ENCODE peak calls at places on chromosomes 16 and 17, in five cellular contexts. A is lung, R is OCI-LY7, E is stomach, B is psoas muscle. N is an unnamed sample.

GRCh38 chr17:57086069-57086930 is 1.3 kb downstream of the AKAP1 start:
- DNase-seq in A (no peak), R (peak; percentile 50), E (peak; percentile 50), B (peak; percentile 64), N (peak; percentile 14)

GRCh38 chr16:2078691-2079090 is 30.9 kb downstream of the TSC2 start:
- DNase-seq in A (no peak), R (no peak), E (no peak), B (no peak), N (no peak)

GRCh38 chr16:1960665-1961630 is 1.6 kb downstream of the NDUFB10 start:
- DNase-seq in A (no peak), R (peak; percentile 69), E (no peak), B (no peak), N (peak; percentile 43)

GRCh38 chr16:8788578-8789172 is 8.8 kb downstream of the TMEM186 start:
- DNase-seq in A (no peak), R (no peak), E (no peak), B (no peak), N (no peak)

GRCh38 chr17:21374455-21375161 is 1.5 kb upstream of the KCNJ12 start:
- DNase-seq in A (no peak), R (peak; percentile 52), E (no peak), B (no peak), N (no peak)

GRCh38 chr17:14506364-14506763 is 205.5 kb downstream of the HS3ST3B1 start:
- DNase-seq in A (no peak), R (no peak), E (no peak), B (no peak), N (no peak)

GRCh38 chr17:39198186-39198566 is 707 bp upstream of the CACNB1 start:
- DNase-seq in A (no peak), R (no peak), E (no peak), B (no peak), N (no peak)

GRCh38 chr16:19088341-19088916 is 21.0 kb downstream of the COQ7 start:
- DNase-seq in A (no peak), R (no peak), E (no peak), B (no peak), N (no peak)

GRCh38 chr16:56347670-56348069 is 77.7 kb downstream of the AMFR start:
- DNase-seq in A (no peak), R (no peak), E (no peak), B (peak; percentile 31), N (no peak)

GRCh38 chr17:57861000-57861736 is 11.3 kb upstream of the MRPS23 start:
- DNase-seq in A (peak; percentile 72), R (peak; percentile 21), E (peak; percentile 84), B (peak; percentile 72), N (peak; percentile 36)

GRCh38 chr17:9232591-9233270 is 211.4 kb downstream of the NTN1 start:
- DNase-seq in A (no peak), R (no peak), E (no peak), B (peak; percentile 59), N (no peak)

DNA sequence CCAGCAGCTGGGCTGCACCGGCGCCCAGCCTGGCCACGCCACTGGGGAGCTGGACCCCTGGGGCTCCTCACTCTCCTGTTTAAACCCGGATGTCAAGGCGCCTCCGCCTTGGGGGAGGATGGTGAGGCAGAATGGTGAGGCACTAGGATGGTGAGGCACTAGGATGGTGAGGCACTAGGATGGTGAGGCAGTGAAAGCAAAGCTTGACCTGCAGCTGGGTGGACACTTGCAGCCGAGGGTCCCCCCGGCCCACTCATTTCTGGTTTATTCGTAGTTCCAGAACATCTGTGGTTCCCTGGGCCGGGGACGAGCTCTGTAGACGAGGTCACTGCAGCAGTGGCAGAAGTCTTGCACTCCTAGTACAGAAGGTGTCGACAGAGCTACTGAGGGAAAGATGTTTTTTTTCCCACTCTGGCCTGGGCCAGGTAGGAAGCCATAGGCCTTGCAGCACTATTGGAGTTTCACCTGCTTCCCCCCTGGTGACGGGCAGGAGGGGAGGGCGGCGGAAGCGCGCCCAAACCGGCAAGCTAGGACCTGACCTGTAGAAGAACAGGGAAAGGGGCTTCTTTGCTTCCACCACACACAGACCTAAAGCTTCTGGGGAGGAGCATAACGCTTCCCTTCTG is 1.1 kb upstream of the HNF1B start:
- DNase-seq in A (no peak), R (no peak), E (no peak), B (no peak), N (no peak)
- H3K4me3 ChIP-seq in A (peak overlapping the region; percentile 23), R (no peak overlapping the region), E (peak overlapping the region; percentile 54), B (no peak overlapping the region), N (no peak overlapping the region)

DNA sequence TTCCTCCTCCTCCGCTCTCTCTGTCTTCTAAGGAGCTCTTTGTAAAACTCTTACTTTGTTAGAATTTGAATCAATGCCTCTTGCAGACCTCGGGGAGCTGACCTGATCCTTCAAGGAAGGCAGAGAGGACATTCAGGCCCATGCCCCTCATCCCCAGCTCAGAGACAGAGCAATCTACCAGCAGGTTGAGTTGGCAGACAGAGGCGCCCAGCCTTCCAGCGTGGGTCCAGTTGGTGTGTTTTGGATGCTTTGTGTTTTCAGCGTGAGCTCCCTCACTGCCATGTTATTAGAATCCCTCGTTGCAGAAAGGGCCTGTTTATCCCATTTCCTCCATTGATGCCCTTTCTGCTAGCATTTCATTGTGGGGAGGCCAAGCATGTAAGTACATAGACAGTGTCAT is 167.1 kb downstream of the CMIP start:
- DNase-seq in A (no peak), R (no peak), E (no peak), B (no peak), N (no peak)
- H3K4me3 ChIP-seq in A (no peak overlapping the region), R (no peak overlapping the region), E (no peak overlapping the region), B (no peak overlapping the region), N (no peak overlapping the region)

GRCh38 chr17:29242051-29242450 is 4.6 kb upstream of the CRYBA1 start:
- DNase-seq in A (no peak), R (no peak), E (no peak), B (no peak), N (no peak)

GRCh38 chr17:29242790-29243189 is 3.9 kb upstream of the CRYBA1 start:
- DNase-seq in A (no peak), R (no peak), E (no peak), B (no peak), N (no peak)

GRCh38 chr17:29238133-29238850 is 8.4 kb upstream of the CRYBA1 start:
- DNase-seq in A (no peak), R (no peak), E (no peak), B (no peak), N (peak; percentile 79)

GRCh38 chr17:29241015-29241963 is 5.4 kb upstream of the CRYBA1 start:
- DNase-seq in A (peak; percentile 38), R (peak; percentile 34), E (no peak), B (peak; percentile 67), N (peak; percentile 96)

GRCh38 chr17:29240477-29240876 is 6.2 kb upstream of the CRYBA1 start:
- DNase-seq in A (no peak), R (no peak), E (no peak), B (no peak), N (no peak)
- H3K4me3 ChIP-seq in A (no peak overlapping the region), R (no peak overlapping the region), E (no peak overlapping the region), B (no peak overlapping the region), N (no peak overlapping the region)

DNA sequence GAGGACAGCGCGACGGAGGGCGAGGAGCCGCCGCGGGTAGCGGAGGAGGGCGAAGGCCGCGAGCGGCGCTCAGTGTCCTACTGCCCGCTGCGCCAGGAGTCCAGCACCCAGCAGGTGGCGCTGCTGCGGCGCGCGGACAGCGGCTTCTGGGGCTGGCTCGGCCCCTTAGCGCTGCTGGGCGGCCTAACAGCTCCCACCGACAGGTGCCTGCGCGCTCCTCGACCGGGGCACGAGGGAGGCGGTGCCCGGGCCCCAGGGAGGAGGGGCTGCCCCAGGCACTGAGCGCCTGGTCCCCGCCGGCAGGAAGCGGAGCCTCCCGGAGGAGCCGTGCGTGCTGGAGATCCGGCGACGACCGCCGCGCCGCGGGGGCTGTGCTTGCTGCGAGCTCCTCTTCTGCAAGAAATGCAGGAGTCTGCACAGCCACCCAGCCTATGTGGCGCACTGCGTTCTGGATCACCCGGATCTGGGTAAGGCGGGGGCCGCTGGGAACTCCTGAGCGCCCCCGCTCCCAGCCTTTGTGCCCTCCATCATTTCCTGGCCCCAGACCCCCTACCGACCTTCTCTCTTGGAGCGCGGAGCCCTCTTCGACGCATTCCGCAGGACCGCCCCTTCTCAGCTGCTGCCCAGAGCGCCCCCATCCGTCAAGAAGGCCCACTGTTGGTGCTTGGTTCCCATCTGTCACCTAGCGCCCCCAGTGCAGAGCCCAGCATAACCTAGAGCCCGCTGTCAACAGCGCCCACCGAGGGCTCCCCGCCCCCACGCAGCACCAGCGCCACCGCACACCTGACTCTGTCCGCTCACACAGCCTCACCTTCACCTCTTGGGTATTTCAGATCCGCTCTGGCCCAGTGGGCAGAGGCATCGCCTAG is 3.7 kb downstream of the C17orf50 start:
- DNase-seq in A (peak; percentile 86), R (peak; percentile 93), E (peak; percentile 92), B (peak; percentile 94), N (peak; percentile 72)
- H3K4me3 ChIP-seq in A (peak overlapping the region; percentile 7), R (peak overlapping the region; percentile 68), E (peak overlapping the region; percentile 43), B (peak overlapping the region; percentile 73), N (peak overlapping the region; percentile 50)

GRCh38 chr17:17837380-17837821 is 615 bp upstream of the SREBF1 start:
- DNase-seq in A (peak; percentile 55), R (peak; percentile 53), E (no peak), B (peak; percentile 74), N (peak; percentile 90)
- H3K4me3 ChIP-seq in A (no peak overlapping the region), R (peak overlapping the region; percentile 77), E (peak overlapping the region; percentile 85), B (peak overlapping the region; percentile 88), N (peak overlapping the region; percentile 92)

GRCh38 chr17:31568140-31568938 is 176.9 kb downstream of the RAB11FIP4 start:
- DNase-seq in A (peak; percentile 49), R (no peak), E (no peak), B (peak; percentile 81), N (peak; percentile 64)
- H3K4me3 ChIP-seq in A (no peak overlapping the region), R (no peak overlapping the region), E (no peak overlapping the region), B (no peak overlapping the region), N (no peak overlapping the region)

DNA sequence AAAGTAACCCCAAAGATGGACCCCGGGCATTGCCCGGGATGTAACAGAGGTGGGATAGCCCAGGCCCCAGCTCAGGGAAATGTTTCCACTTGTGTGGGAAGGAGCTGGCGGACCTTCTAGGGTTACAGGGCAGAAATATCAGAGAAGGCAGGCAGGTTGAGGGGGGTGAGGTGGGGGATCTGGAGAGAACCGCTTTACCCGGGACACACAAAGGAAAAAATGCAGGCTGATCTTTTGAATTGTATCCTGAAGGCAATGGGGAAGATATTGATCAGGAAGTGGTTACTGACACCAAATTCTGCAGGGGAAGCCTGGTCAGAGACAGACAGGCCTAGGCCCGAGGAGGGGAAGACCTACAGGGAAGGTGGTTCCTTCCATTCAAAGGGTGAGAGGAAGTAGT is 3.5 kb downstream of the SLC47A1 start:
- DNase-seq in A (no peak), R (no peak), E (no peak), B (no peak), N (no peak)
- H3K4me3 ChIP-seq in A (no peak overlapping the region), R (no peak overlapping the region), E (no peak overlapping the region), B (peak overlapping the region; percentile 79), N (no peak overlapping the region)

N was measured in fibroblast of the aortic adventitia.